ENCODE peak calls at places on chromosomes 5 and 9, in four cellular contexts. I, E, D and A are unnamed samples.

GRCh38 chr9:21919377-21920362 is 74.5 kb downstream of the CDKN2A start:
- DNase-seq in I (no peak), E (no peak), D (peak; percentile 90), A (peak; percentile 37)

GRCh38 chr9:20387062-20387461 is 235.2 kb downstream of the MLLT3 start:
- DNase-seq in I (no peak), E (no peak), D (no peak), A (no peak)

GRCh38 chr9:114174876-114175771 is 19.8 kb downstream of the COL27A1 start:
- DNase-seq in I (peak; percentile 82), E (peak; percentile 78), D (peak; percentile 32), A (no peak)

GRCh38 chr5:120297621-120298020 is 166.5 kb upstream of the PRR16 start:
- DNase-seq in I (no peak), E (no peak), D (peak; percentile 5), A (no peak)

GRCh38 chr5:75617746-75618352 is 6.6 kb downstream of the ANKDD1B start:
- DNase-seq in I (peak; percentile 23), E (no peak), D (peak; percentile 93), A (no peak)

GRCh38 chr5:59763545-59763944 is 130.0 kb downstream of the PDE4D start:
- DNase-seq in I (no peak), E (no peak), D (peak; percentile 66), A (no peak)

GRCh38 chr5:531101-531748 is 7.0 kb upstream of the SLC9A3 start:
- DNase-seq in I (no peak), E (no peak), D (no peak), A (no peak)

GRCh38 chr5:120882042-120882775 is 418.1 kb downstream of the PRR16 start:
- DNase-seq in I (no peak), E (no peak), D (no peak), A (no peak)

GRCh38 chr5:33441241-33441844 is 578 bp downstream of the TARS1 start:
- DNase-seq in I (peak; percentile 38), E (no peak), D (no peak), A (peak; percentile 15)

GRCh38 chr5:81817980-81818379 is 67.1 kb upstream of the SSBP2 start:
- DNase-seq in I (no peak), E (no peak), D (no peak), A (no peak)

GRCh38 chr9:136700959-136701664 is 11.3 kb upstream of the DIPK1B start:
- DNase-seq in I (no peak), E (no peak), D (no peak), A (no peak)

GRCh38 chr5:82406200-82406773 is 128.1 kb upstream of the RPS23 start:
- DNase-seq in I (no peak), E (no peak), D (peak; percentile 97), A (peak; percentile 33)

GRCh38 chr9:107577140-107577776 is 87.7 kb upstream of the KLF4 start:
- DNase-seq in I (no peak), E (no peak), D (no peak), A (no peak)

GRCh38 chr5:81749186-81749561 is 1.7 kb downstream of the SSBP2 start:
- DNase-seq in I (peak; percentile 10), E (no peak), D (peak; percentile 13), A (no peak)

GRCh38 chr5:168005093-168005492 is 286.4 kb upstream of the WWC1 start:
- DNase-seq in I (no peak), E (no peak), D (no peak), A (no peak)

GRCh38 chr5:150396247-150396646 is 16.5 kb downstream of the CD74 start:
- DNase-seq in I (no peak), E (peak; percentile 28), D (no peak), A (no peak)

GRCh38 chr9:124810513-124811355 is 33.8 kb downstream of the OLFML2A start:
- DNase-seq in I (peak; percentile 79), E (no peak), D (peak; percentile 94), A (peak; percentile 64)

GRCh38 chr9:86977205-86977835 is 30.0 kb upstream of the GAS1 start:
- DNase-seq in I (no peak), E (no peak), D (peak; percentile 55), A (no peak)

GRCh38 chr5:81014348-81014747 is 54.2 kb downstream of the RASGRF2 start:
- DNase-seq in I (no peak), E (no peak), D (no peak), A (no peak)

GRCh38 chr5:17217421-17218352 is at the start of gene BASP1:
- DNase-seq in I (peak; percentile 94), E (peak; percentile 80), D (peak; percentile 88), A (no peak)

GRCh38 chr5:142549834-142550233 is 136.1 kb downstream of the FGF1 start:
- DNase-seq in I (no peak), E (no peak), D (no peak), A (no peak)

GRCh38 chr9:136255166-136255538 is 9.5 kb upstream of the QSOX2 start:
- DNase-seq in I (no peak), E (no peak), D (peak; percentile 53), A (no peak)

GRCh38 chr5:67404261-67405100 is 207.9 kb upstream of the CD180 start:
- DNase-seq in I (peak; percentile 53), E (no peak), D (peak; percentile 52), A (no peak)

GRCh38 chr9:124357591-124358361 is 57.5 kb downstream of the PSMB7 start:
- DNase-seq in I (no peak), E (no peak), D (peak; percentile 33), A (no peak)

GRCh38 chr9:123084256-123084655 is 50.8 kb downstream of the GPR21 start:
- DNase-seq in I (no peak), E (no peak), D (no peak), A (no peak)

GRCh38 chr5:5705010-5705409 is 282.5 kb downstream of the ICE1 start:
- DNase-seq in I (no peak), E (no peak), D (no peak), A (no peak)

GRCh38 chr5:11619339-11620028 is 284.8 kb downstream of the CTNND2 start:
- DNase-seq in I (peak; percentile 41), E (no peak), D (peak; percentile 0), A (peak; percentile 18)

GRCh38 chr5:60883229-60883628 is 39.2 kb upstream of the ELOVL7 start:
- DNase-seq in I (peak; percentile 10), E (no peak), D (peak; percentile 48), A (peak; percentile 3)

GRCh38 chr9:114098021-114098659 is 952 bp downstream of the KIF12 start:
- DNase-seq in I (peak; percentile 84), E (peak; percentile 65), D (no peak), A (peak; percentile 75)

GRCh38 chr5:137635521-137635921 is 100.4 kb downstream of the KLHL3 start:
- DNase-seq in I (no peak), E (no peak), D (peak; percentile 58), A (no peak)

GRCh38 chr5:78908173-78908901 is 76.8 kb downstream of the ARSB start:
- DNase-seq in I (peak; percentile 67), E (peak; percentile 57), D (peak; percentile 66), A (no peak)

GRCh38 chr9:90801175-90801506 is 478 bp upstream of the SYK start:
- DNase-seq in I (no peak), E (no peak), D (no peak), A (no peak)

GRCh38 chr9:115423646-115424045 is 305.7 kb upstream of the TNC start:
- DNase-seq in I (no peak), E (no peak), D (no peak), A (no peak)

GRCh38 chr5:55176176-55176818 is 3.3 kb upstream of the CDC20B start:
- DNase-seq in I (peak; percentile 80), E (peak; percentile 62), D (no peak), A (peak; percentile 80)

GRCh38 chr5:150992705-150993104 is 27.7 kb upstream of the GPX3 start:
- DNase-seq in I (no peak), E (no peak), D (no peak), A (no peak)

GRCh38 chr9:89483592-89484474 is 14.1 kb downstream of the SEMA4D start:
- DNase-seq in I (no peak), E (no peak), D (no peak), A (no peak)

GRCh38 chr9:83505282-83505681 is 32.9 kb downstream of the FRMD3 start:
- DNase-seq in I (no peak), E (no peak), D (no peak), A (no peak)

DNA sequence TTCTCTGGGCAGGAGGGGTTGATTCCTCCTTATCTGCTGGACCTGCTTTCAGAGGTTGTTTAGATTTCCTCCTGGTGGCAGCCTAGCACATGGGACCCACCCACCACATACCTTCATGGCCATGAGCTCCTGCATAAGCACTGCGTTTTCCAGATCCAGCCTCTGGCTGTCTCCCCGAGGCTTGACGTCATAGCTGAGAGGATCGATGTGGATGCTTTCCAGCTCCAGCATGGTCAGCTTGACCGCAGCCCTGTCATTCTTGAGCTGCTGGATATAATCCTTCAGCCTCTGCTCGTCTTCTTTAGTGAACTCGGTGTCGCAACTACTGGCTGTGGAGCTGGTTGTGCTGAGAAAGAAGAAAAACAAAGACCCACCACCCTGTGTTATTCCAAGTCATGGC is 77.0 kb downstream of the DCP2 start:
- DNase-seq in I (peak; percentile 64), E (no peak), D (peak; percentile 49), A (no peak)
- TF ChIP-seq CTCF in I (no peak), E (no peak), D (no peak), A (no peak)

GRCh38 chr5:178461426-178461730 is 128.8 kb downstream of the COL23A1 start:
- DNase-seq in I (no peak), E (no peak), D (no peak), A (no peak)
- TF ChIP-seq CTCF in I (no peak), E (no peak), D (no peak), A (no peak)

DNA sequence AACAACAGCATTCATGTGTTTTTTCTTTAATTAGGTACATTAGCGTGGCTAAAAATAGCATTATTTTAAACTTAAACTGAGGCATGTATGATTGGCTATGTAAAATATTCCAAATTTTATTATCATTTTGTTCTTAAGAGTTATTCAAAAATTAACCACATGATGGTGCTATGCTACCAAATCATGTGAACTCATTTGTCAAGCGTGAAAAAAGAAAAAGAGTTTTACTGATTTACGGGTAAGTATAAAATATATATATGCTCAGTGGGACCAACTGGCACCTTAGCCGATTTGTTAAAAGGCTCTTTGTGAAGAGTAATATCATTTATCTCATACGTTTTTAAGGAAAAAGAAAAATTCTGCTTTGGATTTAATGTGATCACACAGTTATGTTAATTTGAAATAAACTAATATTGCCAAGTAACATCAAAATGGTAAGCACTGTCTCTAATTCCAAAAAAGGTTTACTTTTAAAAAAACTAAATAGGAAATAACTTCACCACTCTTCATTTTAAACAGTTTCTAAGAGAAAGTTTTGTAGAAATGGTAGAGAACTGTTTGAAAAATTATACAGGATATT is 1042.3 kb downstream of the CDH12 start:
- DNase-seq in I (peak; percentile 18), E (no peak), D (peak; percentile 62), A (no peak)
- TF ChIP-seq CTCF in I (peak; percentile 58), E (peak; percentile 13), D (peak; percentile 41), A (peak; percentile 20)

GRCh38 chr5:31717586-31717985 is 78.7 kb downstream of the PDZD2 start:
- DNase-seq in I (no peak), E (no peak), D (no peak), A (no peak)
- TF ChIP-seq CTCF in I (no peak), E (no peak), D (no peak), A (no peak)